ENCODE peak calls at places on chromosomes 3 and 15, in four cellular contexts. L is endothelial cell, X is colonic mucosa, F is mammary epithelial cell. M is an unnamed sample.
A peak's percentile ranks its signal among the peaks of the same experiment; 100 is the strongest.

GRCh38 chr15:70100495-70101331 is 3.0 kb upstream of the TLE3 start:
- DNase-seq in L (peak; percentile 82), X (peak; percentile 66), F (no peak), M (peak; percentile 56)

GRCh38 chr3:106877632-106878031 is 499.6 kb upstream of the CCDC54 start:
- DNase-seq in L (no peak), X (no peak), F (no peak), M (no peak)

GRCh38 chr15:77753238-77753873 is 120.6 kb upstream of the LINGO1 start:
- DNase-seq in L (peak; percentile 78), X (no peak), F (peak; percentile 6), M (peak; percentile 14)

GRCh38 chr3:155585384-155585783 is 159.5 kb downstream of the PLCH1 start:
- DNase-seq in L (no peak), X (no peak), F (no peak), M (peak; percentile 13)

GRCh38 chr3:134473868-134474546 is 11.8 kb downstream of the ANAPC13 start:
- DNase-seq in L (peak; percentile 80), X (peak; percentile 91), F (peak; percentile 82), M (peak; percentile 82)

GRCh38 chr3:18100126-18100525 is 325.0 kb downstream of the SATB1 start:
- DNase-seq in L (no peak), X (no peak), F (peak; percentile 39), M (peak; percentile 12)

GRCh38 chr15:95840004-95840403 is 490.5 kb upstream of the NR2F2 start:
- DNase-seq in L (no peak), X (no peak), F (no peak), M (no peak)

GRCh38 chr15:30791239-30791638 is 112.5 kb upstream of the FAN1 start:
- DNase-seq in L (no peak), X (no peak), F (no peak), M (no peak)

GRCh38 chr15:63366451-63366850 is 15.2 kb downstream of the CA12 start:
- DNase-seq in L (no peak), X (no peak), F (no peak), M (no peak)

GRCh38 chr3:55512586-55513343 is 25.7 kb upstream of the WNT5A start:
- DNase-seq in L (no peak), X (no peak), F (no peak), M (no peak)

GRCh38 chr3:126413693-126414080 is 19.0 kb downstream of the CFAP100 start:
- DNase-seq in L (no peak), X (no peak), F (no peak), M (no peak)

GRCh38 chr3:42823351-42823750 is 14.1 kb downstream of the ACKR2 start:
- DNase-seq in L (no peak), X (peak; percentile 20), F (peak; percentile 93), M (peak; percentile 98)

GRCh38 chr15:87604857-87605446 is 651.6 kb downstream of the NTRK3 start:
- DNase-seq in L (peak; percentile 40), X (no peak), F (peak; percentile 17), M (peak; percentile 41)
- TF ChIP-seq CTCF in L (peak; percentile 78), X (no peak), F (peak; percentile 81), M (peak; percentile 49)

DNA sequence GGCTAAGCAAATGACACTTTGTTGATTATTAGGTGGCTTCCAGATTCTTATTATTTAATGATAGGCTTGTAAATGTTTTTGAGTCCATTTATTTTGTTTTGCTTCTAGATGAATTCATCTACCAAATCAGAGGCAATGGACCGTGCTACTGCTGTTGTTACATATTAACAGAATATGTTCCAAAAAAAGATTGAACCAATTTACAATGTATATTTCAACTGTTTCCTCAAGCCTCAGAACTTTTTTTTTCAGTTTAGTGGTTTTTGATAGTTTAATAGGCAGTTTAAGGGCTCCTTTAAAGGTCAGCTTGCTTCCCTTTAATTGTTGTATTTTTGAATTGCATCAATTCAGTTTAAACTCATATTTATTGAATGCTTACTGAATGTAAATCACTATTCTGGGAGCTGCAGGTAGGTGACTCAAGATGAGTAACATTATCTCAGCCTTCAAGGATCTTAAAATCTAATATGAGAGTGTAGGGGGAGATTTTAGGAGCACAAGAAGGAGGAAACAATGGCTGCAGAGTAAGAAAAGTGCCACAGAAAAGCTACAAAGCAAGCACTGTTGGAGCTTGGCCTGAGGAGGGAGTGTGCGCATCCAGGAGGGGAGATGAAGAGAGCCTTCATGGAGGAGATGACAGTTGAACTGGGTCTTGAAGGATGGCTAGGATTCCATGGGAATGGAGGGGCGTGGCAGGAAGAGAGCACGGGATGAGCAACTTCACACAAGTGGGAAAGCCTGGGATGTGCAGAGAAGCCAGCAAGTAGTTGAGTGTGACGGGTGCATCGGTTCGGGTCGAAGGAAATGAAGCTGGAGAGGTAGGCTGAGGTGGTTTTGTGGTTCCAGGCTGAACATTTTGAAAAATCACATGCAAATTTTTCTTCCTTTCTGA is 14.7 kb downstream of the MAP2K1 start:
- DNase-seq in L (no peak), X (no peak), F (peak; percentile 52), M (peak; percentile 49)
- TF ChIP-seq CTCF in L (no peak), X (no peak), F (no peak), M (no peak)

GRCh38 chr3:44198957-44199269 is 42.8 kb upstream of the TOPAZ1 start:
- DNase-seq in L (no peak), X (no peak), F (no peak), M (no peak)
- TF ChIP-seq CTCF in L (no peak), X (no peak), F (no peak), M (no peak)

GRCh38 chr3:184296616-184297015 is 2.4 kb upstream of the PSMD2 start:
- DNase-seq in L (no peak), X (no peak), F (no peak), M (no peak)

GRCh38 chr3:184300377-184300717 is 1.3 kb downstream of the PSMD2 start:
- DNase-seq in L (no peak), X (no peak), F (peak; percentile 65), M (peak; percentile 79)

GRCh38 chr3:184299488-184300376 is 691 bp downstream of the PSMD2 start:
- DNase-seq in L (no peak), X (no peak), F (peak; percentile 44), M (peak; percentile 69)

GRCh38 chr3:184295771-184296170 is 3.3 kb upstream of the PSMD2 start:
- DNase-seq in L (no peak), X (no peak), F (no peak), M (no peak)

DNA sequence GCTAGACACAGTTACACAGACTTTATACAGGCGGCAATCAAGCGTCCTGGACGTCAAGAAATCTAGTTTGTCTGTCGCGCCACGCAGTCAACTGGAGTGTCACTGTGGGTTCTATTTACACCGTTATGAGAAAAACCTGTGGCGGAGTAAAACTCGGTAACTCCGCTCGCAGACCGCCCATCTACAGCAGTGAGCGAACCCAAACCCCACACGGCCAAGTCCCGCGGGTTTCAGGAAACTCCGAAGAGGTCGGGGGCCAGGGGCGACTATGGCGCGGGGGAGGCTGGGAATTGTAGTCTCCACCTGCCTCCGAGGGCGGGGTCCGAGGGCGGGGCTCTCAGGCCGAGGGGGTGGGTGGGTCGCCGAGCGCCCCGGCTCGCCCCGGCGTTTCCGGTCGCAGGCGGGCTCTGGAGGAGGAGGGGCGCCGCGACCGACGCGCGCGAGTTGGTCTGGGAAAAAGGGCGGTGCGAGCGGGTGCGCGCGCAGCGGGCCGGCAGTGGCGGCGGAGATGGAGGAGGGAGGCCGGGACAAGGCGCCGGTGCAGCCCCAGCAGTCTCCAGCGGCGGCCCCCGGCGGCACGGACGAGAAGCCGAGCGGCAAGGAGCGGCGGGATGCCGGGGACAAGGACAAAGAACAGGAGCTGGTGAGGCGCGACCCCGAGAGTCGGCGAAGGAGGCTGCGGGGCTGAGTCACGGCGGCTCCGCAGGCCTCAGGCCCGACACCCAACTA is at the start of gene PSMD2:
- DNase-seq in L (peak; percentile 99), X (peak; percentile 98), F (peak; percentile 95), M (peak; percentile 97)
- TF ChIP-seq CTCF in L (no peak), X (no peak), F (no peak), M (no peak)